ENCODE peak calls at places on chromosomes 1 and 21, in seven cellular contexts. One of them, this sample, is unnamed. For H3K9me3, the result is how much of the 10 kb centered on the place peaks cover.

GRCh38 chr1:9247894-9248293 is 13.3 kb downstream of the H6PD start:
- DNase-seq in SJCRH30: no peak
- DNase-seq in CD4-positive, alpha-beta memory T cell: no peak
- DNase-seq in adipocyte: no peak
- DNase-seq in Peyer's patch: no peak
- DNase-seq in lung: no peak
- DNase-seq in hepatocyte: no peak
- DNase-seq in this sample: no peak

GRCh38 chr1:231049121-231049979 is 9.3 kb upstream of the FAM89A start:
- DNase-seq in hepatocyte: no peak
- DNase-seq in SJCRH30: no peak
- DNase-seq in CD4-positive, alpha-beta memory T cell: no peak
- DNase-seq in Peyer's patch: no peak
- DNase-seq in adipocyte: no peak
- DNase-seq in lung: no peak
- DNase-seq in this sample: no peak

GRCh38 chr1:43890815-43891214 is 42.8 kb upstream of the ARTN start:
- DNase-seq in lung: no peak
- DNase-seq in SJCRH30: no peak
- DNase-seq in hepatocyte: no peak
- DNase-seq in CD4-positive, alpha-beta memory T cell: no peak
- DNase-seq in Peyer's patch: no peak
- DNase-seq in adipocyte: peak
- DNase-seq in this sample: no peak

GRCh38 chr1:54816951-54817350 is 15.8 kb upstream of the TTC22 start:
- DNase-seq in adipocyte: no peak
- DNase-seq in lung: no peak
- DNase-seq in hepatocyte: no peak
- DNase-seq in Peyer's patch: no peak
- DNase-seq in SJCRH30: no peak
- DNase-seq in CD4-positive, alpha-beta memory T cell: no peak
- DNase-seq in this sample: no peak

GRCh38 chr1:166925791-166926483 is 49.4 kb downstream of the ILDR2 start:
- DNase-seq in Peyer's patch: no peak
- DNase-seq in hepatocyte: no peak
- DNase-seq in SJCRH30: peak
- DNase-seq in CD4-positive, alpha-beta memory T cell: no peak
- DNase-seq in lung: no peak
- DNase-seq in adipocyte: no peak
- DNase-seq in this sample: no peak

GRCh38 chr1:178723541-178723940 is 1.5 kb upstream of the RALGPS2 start:
- DNase-seq in Peyer's patch: no peak
- DNase-seq in SJCRH30: no peak
- DNase-seq in hepatocyte: no peak
- DNase-seq in CD4-positive, alpha-beta memory T cell: no peak
- DNase-seq in adipocyte: no peak
- DNase-seq in lung: no peak
- DNase-seq in this sample: no peak

GRCh38 chr1:9326596-9326995 is 33.9 kb downstream of the SPSB1 start:
- DNase-seq in Peyer's patch: no peak
- DNase-seq in lung: no peak
- DNase-seq in hepatocyte: peak
- DNase-seq in CD4-positive, alpha-beta memory T cell: no peak
- DNase-seq in SJCRH30: peak
- DNase-seq in adipocyte: peak
- DNase-seq in this sample: no peak

GRCh38 chr1:50633465-50633864 is 210.2 kb upstream of the DMRTA2 start:
- DNase-seq in SJCRH30: peak
- DNase-seq in hepatocyte: peak
- DNase-seq in adipocyte: no peak
- DNase-seq in Peyer's patch: no peak
- DNase-seq in lung: no peak
- DNase-seq in CD4-positive, alpha-beta memory T cell: no peak
- DNase-seq in this sample: no peak

GRCh38 chr1:100575406-100575805 is 37.5 kb downstream of the GPR88 start:
- DNase-seq in lung: no peak
- DNase-seq in CD4-positive, alpha-beta memory T cell: no peak
- DNase-seq in Peyer's patch: no peak
- DNase-seq in adipocyte: peak
- DNase-seq in SJCRH30: no peak
- DNase-seq in hepatocyte: no peak
- DNase-seq in this sample: no peak

GRCh38 chr1:23370270-23370743 is 671 bp upstream of the ZNF436 start:
- DNase-seq in hepatocyte: no peak
- DNase-seq in Peyer's patch: no peak
- DNase-seq in lung: no peak
- DNase-seq in adipocyte: peak
- DNase-seq in SJCRH30: no peak
- DNase-seq in CD4-positive, alpha-beta memory T cell: no peak
- DNase-seq in this sample: no peak

GRCh38 chr1:212465311-212465710 is 32.6 kb downstream of the NENF start:
- DNase-seq in lung: no peak
- DNase-seq in hepatocyte: no peak
- DNase-seq in adipocyte: no peak
- DNase-seq in CD4-positive, alpha-beta memory T cell: no peak
- DNase-seq in Peyer's patch: no peak
- DNase-seq in SJCRH30: no peak
- DNase-seq in this sample: no peak

GRCh38 chr1:197200468-197200899 is 54.0 kb upstream of the ASPM start:
- DNase-seq in hepatocyte: peak
- DNase-seq in Peyer's patch: peak
- DNase-seq in lung: no peak
- DNase-seq in adipocyte: peak
- DNase-seq in CD4-positive, alpha-beta memory T cell: peak
- DNase-seq in SJCRH30: no peak
- DNase-seq in this sample: no peak

GRCh38 chr1:25695066-25695990 is 78.7 kb downstream of the MAN1C1 start:
- DNase-seq in adipocyte: peak
- DNase-seq in lung: peak
- DNase-seq in SJCRH30: peak
- DNase-seq in CD4-positive, alpha-beta memory T cell: no peak
- DNase-seq in Peyer's patch: peak
- DNase-seq in hepatocyte: peak
- DNase-seq in this sample: no peak

GRCh38 chr1:234512376-234512965 is 33.5 kb upstream of the TARBP1 start:
- DNase-seq in CD4-positive, alpha-beta memory T cell: no peak
- DNase-seq in SJCRH30: no peak
- DNase-seq in adipocyte: no peak
- DNase-seq in Peyer's patch: no peak
- DNase-seq in hepatocyte: no peak
- DNase-seq in lung: no peak
- DNase-seq in this sample: no peak

GRCh38 chr1:206685749-206686485 is 1.2 kb downstream of the MAPKAPK2 start:
- DNase-seq in lung: peak
- DNase-seq in adipocyte: peak
- DNase-seq in CD4-positive, alpha-beta memory T cell: peak
- DNase-seq in hepatocyte: peak
- DNase-seq in SJCRH30: peak
- DNase-seq in Peyer's patch: peak
- DNase-seq in this sample: peak

GRCh38 chr1:7375329-7375728 is 395.8 kb upstream of the VAMP3 start:
- DNase-seq in hepatocyte: no peak
- DNase-seq in SJCRH30: no peak
- DNase-seq in Peyer's patch: no peak
- DNase-seq in adipocyte: no peak
- DNase-seq in lung: no peak
- DNase-seq in CD4-positive, alpha-beta memory T cell: no peak
- DNase-seq in this sample: no peak

GRCh38 chr1:98651116-98651625 is 10.3 kb upstream of the SNX7 start:
- DNase-seq in SJCRH30: peak
- DNase-seq in hepatocyte: no peak
- DNase-seq in lung: no peak
- DNase-seq in adipocyte: no peak
- DNase-seq in Peyer's patch: no peak
- DNase-seq in CD4-positive, alpha-beta memory T cell: no peak
- DNase-seq in this sample: no peak

GRCh38 chr21:26783801-26784200 is 61.4 kb downstream of the ADAMTS1 start:
- DNase-seq in adipocyte: peak
- DNase-seq in SJCRH30: no peak
- DNase-seq in hepatocyte: no peak
- DNase-seq in CD4-positive, alpha-beta memory T cell: no peak
- DNase-seq in Peyer's patch: no peak
- DNase-seq in lung: no peak
- DNase-seq in this sample: no peak

GRCh38 chr21:26782754-26783153 is 62.5 kb downstream of the ADAMTS1 start:
- DNase-seq in SJCRH30: no peak
- DNase-seq in lung: no peak
- DNase-seq in Peyer's patch: no peak
- DNase-seq in CD4-positive, alpha-beta memory T cell: no peak
- DNase-seq in hepatocyte: no peak
- DNase-seq in adipocyte: no peak
- DNase-seq in this sample: no peak

GRCh38 chr21:26784974-26785373 is 60.2 kb downstream of the ADAMTS1 start:
- DNase-seq in SJCRH30: no peak
- DNase-seq in adipocyte: no peak
- DNase-seq in hepatocyte: no peak
- DNase-seq in lung: no peak
- DNase-seq in CD4-positive, alpha-beta memory T cell: no peak
- DNase-seq in Peyer's patch: no peak
- DNase-seq in this sample: no peak

GRCh38 chr21:26782349-26782748 is 62.9 kb downstream of the ADAMTS1 start:
- DNase-seq in adipocyte: no peak
- DNase-seq in hepatocyte: no peak
- DNase-seq in SJCRH30: no peak
- DNase-seq in CD4-positive, alpha-beta memory T cell: no peak
- DNase-seq in Peyer's patch: no peak
- DNase-seq in lung: no peak
- DNase-seq in this sample: no peak

GRCh38 chr21:26781331-26781730 is 63.9 kb downstream of the ADAMTS1 start:
- DNase-seq in Peyer's patch: no peak
- DNase-seq in SJCRH30: no peak
- DNase-seq in lung: no peak
- DNase-seq in CD4-positive, alpha-beta memory T cell: no peak
- DNase-seq in hepatocyte: no peak
- DNase-seq in adipocyte: no peak
- DNase-seq in this sample: no peak
- H3K9me3 ChIP-seq in Peyer's patch: under half
- H3K9me3 ChIP-seq in SJCRH30: under half
- H3K9me3 ChIP-seq in lung: under half
- H3K9me3 ChIP-seq in CD4-positive, alpha-beta memory T cell: under half
- H3K9me3 ChIP-seq in hepatocyte: under half
- H3K9me3 ChIP-seq in adipocyte: under half
- H3K9me3 ChIP-seq in this sample: under half

GRCh38 chr1:40822890-40823289 is 39.3 kb downstream of the CITED4 start:
- DNase-seq in CD4-positive, alpha-beta memory T cell: no peak
- DNase-seq in SJCRH30: no peak
- DNase-seq in lung: no peak
- DNase-seq in adipocyte: no peak
- DNase-seq in hepatocyte: no peak
- DNase-seq in Peyer's patch: no peak
- DNase-seq in this sample: no peak
- H3K9me3 ChIP-seq in CD4-positive, alpha-beta memory T cell: under half
- H3K9me3 ChIP-seq in SJCRH30: under half
- H3K9me3 ChIP-seq in lung: under half
- H3K9me3 ChIP-seq in adipocyte: under half
- H3K9me3 ChIP-seq in hepatocyte: under half
- H3K9me3 ChIP-seq in Peyer's patch: under half
- H3K9me3 ChIP-seq in this sample: under half

GRCh38 chr1:143694085-143694484 is 277.7 kb downstream of the FAM72C start:
- DNase-seq in adipocyte: no peak
- DNase-seq in CD4-positive, alpha-beta memory T cell: no peak
- DNase-seq in hepatocyte: no peak
- DNase-seq in SJCRH30: no peak
- DNase-seq in Peyer's patch: no peak
- DNase-seq in lung: no peak
- DNase-seq in this sample: no peak

GRCh38 chr1:143699115-143699514 is 272.7 kb downstream of the FAM72C start:
- DNase-seq in SJCRH30: no peak
- DNase-seq in hepatocyte: no peak
- DNase-seq in adipocyte: no peak
- DNase-seq in Peyer's patch: no peak
- DNase-seq in lung: no peak
- DNase-seq in CD4-positive, alpha-beta memory T cell: no peak
- DNase-seq in this sample: no peak

GRCh38 chr1:143698016-143698415 is 273.8 kb downstream of the FAM72C start:
- DNase-seq in Peyer's patch: no peak
- DNase-seq in SJCRH30: peak
- DNase-seq in CD4-positive, alpha-beta memory T cell: no peak
- DNase-seq in lung: peak
- DNase-seq in hepatocyte: no peak
- DNase-seq in adipocyte: peak
- DNase-seq in this sample: no peak

DNA sequence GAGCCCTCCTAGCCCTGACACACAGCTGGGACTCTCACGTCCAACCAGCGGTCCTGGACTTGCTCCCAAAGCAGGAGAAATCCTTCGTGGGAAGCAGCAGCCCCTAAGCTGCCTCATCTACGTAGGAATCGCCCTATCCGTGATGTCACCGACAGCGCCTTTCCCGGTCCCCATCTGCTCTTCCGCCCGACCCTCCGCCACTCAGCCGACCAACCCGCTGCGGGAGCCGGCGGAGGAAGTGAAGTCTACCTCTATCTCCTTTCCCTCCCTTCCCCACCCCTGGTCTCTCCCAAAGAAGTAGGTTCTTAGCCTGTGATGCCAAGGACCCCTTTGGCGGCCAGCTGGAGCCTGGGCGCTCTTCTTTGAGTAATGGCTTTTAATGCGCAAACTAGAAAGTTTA is 272.1 kb downstream of the FAM72C start:
- DNase-seq in SJCRH30: no peak
- DNase-seq in adipocyte: no peak
- DNase-seq in hepatocyte: no peak
- DNase-seq in CD4-positive, alpha-beta memory T cell: no peak
- DNase-seq in lung: no peak
- DNase-seq in Peyer's patch: no peak
- DNase-seq in this sample: no peak
- H3K9me3 ChIP-seq in SJCRH30: under half
- H3K9me3 ChIP-seq in adipocyte: under half
- H3K9me3 ChIP-seq in hepatocyte: under half
- H3K9me3 ChIP-seq in CD4-positive, alpha-beta memory T cell: under half
- H3K9me3 ChIP-seq in lung: under half
- H3K9me3 ChIP-seq in Peyer's patch: under half
- H3K9me3 ChIP-seq in this sample: under half

DNA sequence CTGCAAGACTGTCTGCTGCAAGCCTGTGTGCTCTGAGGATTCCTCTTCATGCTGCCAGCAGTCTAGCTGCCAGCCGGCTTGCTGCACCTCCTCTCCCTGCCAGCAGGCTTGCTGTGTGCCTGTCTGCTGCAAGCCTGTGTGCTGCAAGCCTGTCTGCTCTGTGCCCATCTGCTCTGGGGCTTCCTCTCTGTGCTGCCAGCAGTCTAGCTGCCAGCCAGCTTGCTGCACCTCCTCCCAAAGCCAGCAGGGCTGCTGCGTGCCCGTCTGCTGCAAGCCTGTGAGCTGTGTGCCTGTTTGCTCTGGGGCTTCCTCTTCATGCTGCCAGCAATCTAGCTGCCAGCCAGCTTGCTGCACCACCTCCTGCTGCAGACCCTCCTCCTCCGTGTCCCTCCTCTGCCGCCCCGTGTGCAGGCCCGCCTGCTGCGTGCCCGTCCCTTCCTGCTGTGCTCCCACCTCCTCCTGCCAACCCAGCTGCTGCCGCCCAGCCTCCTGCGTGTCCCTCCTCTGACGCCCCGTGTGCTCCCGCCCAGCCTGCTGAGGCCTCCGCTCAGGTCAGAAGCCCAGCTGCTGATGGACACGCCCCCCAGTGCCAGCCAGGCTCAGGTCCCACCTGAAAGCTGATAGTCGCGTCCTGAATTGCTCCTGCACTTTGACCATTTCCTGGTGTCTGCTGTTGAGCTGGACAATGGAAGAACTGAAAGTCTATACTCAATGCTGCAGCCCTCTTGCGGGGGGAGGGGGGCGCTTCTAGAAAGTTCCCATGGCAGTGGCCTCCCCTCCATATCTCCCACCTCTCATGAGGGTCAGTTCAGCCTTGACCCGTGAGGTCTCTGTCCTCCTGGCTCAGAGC is 1.2 kb downstream of the KRTAP10-4 start:
- DNase-seq in Peyer's patch: no peak
- DNase-seq in lung: peak
- DNase-seq in SJCRH30: no peak
- DNase-seq in adipocyte: no peak
- DNase-seq in CD4-positive, alpha-beta memory T cell: no peak
- DNase-seq in hepatocyte: peak
- DNase-seq in this sample: no peak
- H3K9me3 ChIP-seq in Peyer's patch: under half
- H3K9me3 ChIP-seq in lung: under half
- H3K9me3 ChIP-seq in SJCRH30: under half
- H3K9me3 ChIP-seq in adipocyte: under half
- H3K9me3 ChIP-seq in CD4-positive, alpha-beta memory T cell: under half
- H3K9me3 ChIP-seq in hepatocyte: under half
- H3K9me3 ChIP-seq in this sample: under half